ENCODE peak calls at places on chromosomes 5 and 9, in seven cellular contexts. L is NCI-H1436; Z is GM18507; W is Right ventricle myocardium superior; R is activated CD8-positive, alpha-beta T cell treated with anti-CD3 and anti-CD28 coated beads for 36 hours; C is PC-3; F is RWPE1. I is an unnamed sample.
A peak's percentile ranks its signal among the peaks of the same experiment; 100 is the strongest.

GRCh38 chr5:96745844-96746531 is 61.8 kb downstream of the ERAP1 start:
- DNase-seq in Z (no peak), F (no peak), C (no peak), L (peak; percentile 53), W (no peak), R (no peak), I (no peak)

GRCh38 chr5:40441733-40442132 is 238.0 kb upstream of the PTGER4 start:
- DNase-seq in F (no peak), Z (no peak), L (no peak), R (peak; percentile 82), C (no peak), W (no peak), I (no peak)

GRCh38 chr9:99602854-99603253 is 218.8 kb upstream of the NR4A3 start:
- DNase-seq in L (no peak), F (no peak), R (no peak), W (no peak), C (no peak), Z (no peak), I (no peak)

GRCh38 chr9:123338710-123339665 is 17.0 kb upstream of the CRB2 start:
- DNase-seq in C (no peak), L (no peak), F (no peak), W (peak; percentile 58), R (peak; percentile 94), Z (peak; percentile 48), I (no peak)

GRCh38 chr5:6994097-6994496 is 280.9 kb downstream of the TENT4A start:
- DNase-seq in F (no peak), C (no peak), Z (no peak), R (no peak), L (no peak), W (no peak), I (no peak)

GRCh38 chr5:167511276-167511675 is 780.2 kb upstream of the WWC1 start:
- DNase-seq in Z (no peak), W (no peak), L (no peak), F (no peak), C (no peak), R (no peak), I (no peak)

GRCh38 chr5:139481580-139482049 is 943 bp downstream of the STING1 start:
- DNase-seq in L (no peak), W (no peak), Z (no peak), R (no peak), F (peak; percentile 66), C (no peak), I (no peak)

GRCh38 chr5:149962040-149962439 is 1.5 kb downstream of the SLC26A2 start:
- DNase-seq in R (peak; percentile 12), L (no peak), F (peak; percentile 70), C (peak; percentile 84), Z (no peak), W (no peak), I (no peak)

I was measured in suprapubic skin.